ENCODE peak calls at places on chromosomes 12 and 14, in nine cellular contexts. F is prostate gland; R is PC-9; T is CD4-positive, alpha-beta T cell; X is cardiac muscle cell; Q is GM12878; A is tibial artery; O is psoas muscle; W is heart right ventricle. B is an unnamed sample.

GRCh38 chr12:62194616-62195015 is 65.6 kb upstream of the USP15 start:
- DNase-seq in X (no peak), T (no peak), R (peak; percentile 85), F (no peak), A (no peak), W (no peak), O (no peak), Q (no peak), B (no peak)

GRCh38 chr12:48768147-48768546 is 20.7 kb downstream of the ADCY6 start:
- DNase-seq in X (no peak), R (no peak), O (no peak), T (no peak), W (no peak), A (no peak), Q (no peak), F (no peak), B (no peak)

GRCh38 chr12:6965714-6966113 is 4.8 kb downstream of the PHB2 start:
- DNase-seq in W (no peak), T (no peak), X (no peak), A (no peak), Q (no peak), R (no peak), F (no peak), O (no peak), B (no peak)

GRCh38 chr12:39915249-39915648 is 190.6 kb downstream of the SLC2A13 start:
- DNase-seq in R (no peak), X (no peak), Q (no peak), F (no peak), A (no peak), W (no peak), T (no peak), O (no peak), B (no peak)

GRCh38 chr14:102949062-102949800 is 26.8 kb downstream of the AMN start:
- DNase-seq in F (no peak), X (no peak), R (no peak), A (no peak), T (no peak), W (no peak), O (peak; percentile 85), Q (no peak), B (no peak)

GRCh38 chr14:68106456-68106855 is 286.9 kb downstream of the RAD51B start:
- DNase-seq in F (no peak), A (no peak), X (no peak), Q (no peak), T (no peak), R (no peak), W (no peak), O (no peak), B (no peak)

GRCh38 chr14:79051009-79051710 is 881.0 kb downstream of the NRXN3 start:
- DNase-seq in A (no peak), Q (no peak), T (no peak), W (no peak), F (peak; percentile 7), R (no peak), O (no peak), X (no peak), B (no peak)

GRCh38 chr12:13173537-13173936 is 23.0 kb upstream of the EMP1 start:
- DNase-seq in X (no peak), T (no peak), W (peak; percentile 67), A (peak; percentile 85), R (peak; percentile 97), O (peak; percentile 75), Q (peak; percentile 80), F (no peak), B (peak; percentile 79)

GRCh38 chr14:73245401-73246325 is 8.4 kb downstream of the PAPLN start:
- DNase-seq in O (peak; percentile 71), F (no peak), X (no peak), Q (no peak), A (peak; percentile 54), W (peak; percentile 41), R (no peak), T (peak; percentile 15), B (no peak)

GRCh38 chr12:34372003-34372402 is 349.7 kb downstream of the ALG10 start:
- DNase-seq in F (no peak), O (no peak), T (no peak), Q (no peak), X (no peak), A (no peak), R (no peak), W (no peak), B (no peak)

GRCh38 chr12:127663716-127664115 is 603.3 kb upstream of the TMEM132C start:
- DNase-seq in Q (no peak), A (no peak), O (no peak), T (no peak), R (no peak), F (no peak), W (no peak), X (no peak), B (no peak)

GRCh38 chr12:47990351-47991105 is 13.7 kb downstream of the COL2A1 start:
- DNase-seq in T (peak; percentile 19), A (no peak), X (no peak), R (no peak), F (no peak), O (no peak), W (no peak), Q (peak; percentile 58), B (no peak)

DNA sequence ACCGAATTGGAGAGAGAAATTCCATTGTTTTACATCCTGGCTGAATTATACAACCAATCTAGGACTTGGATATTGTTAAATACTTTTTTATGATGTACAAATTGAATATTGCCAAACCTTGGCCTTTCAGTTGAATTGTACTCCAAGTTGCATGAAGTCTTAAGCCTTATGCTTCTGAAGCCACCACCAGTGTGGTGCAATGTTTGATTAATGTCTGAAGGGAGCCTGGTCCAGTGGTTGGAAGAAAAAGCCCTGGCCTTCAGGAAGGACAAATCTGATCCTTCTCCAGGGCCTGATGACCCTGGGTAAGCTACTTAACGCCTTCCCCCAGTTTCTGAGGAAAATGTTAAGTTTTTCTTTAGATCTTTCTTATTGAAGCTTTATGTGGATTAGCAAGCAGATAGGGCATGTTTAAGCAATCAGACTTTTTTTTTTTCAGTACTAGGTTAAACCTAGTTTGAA is 72.0 kb downstream of the PAPOLA start:
- DNase-seq in Q (no peak), T (no peak), X (no peak), F (no peak), A (no peak), R (no peak), W (no peak), O (no peak), B (peak; percentile 33)
- H3K27ac ChIP-seq in Q (no peak overlapping the region), T (no peak overlapping the region), X (no peak overlapping the region), F (no peak overlapping the region), A (no peak overlapping the region), R (no peak overlapping the region), W (no peak overlapping the region), O (no peak overlapping the region), B (peak overlapping the region; percentile 40)

GRCh38 chr12:22924391-22924790 is 299.4 kb downstream of the ETNK1 start:
- DNase-seq in T (no peak), Q (no peak), W (no peak), F (no peak), O (no peak), A (no peak), R (no peak), X (no peak), B (no peak)
- H3K27ac ChIP-seq in T (no peak overlapping the region), Q (no peak overlapping the region), W (no peak overlapping the region), F (no peak overlapping the region), O (no peak overlapping the region), A (no peak overlapping the region), R (no peak overlapping the region), X (no peak overlapping the region), B (no peak overlapping the region)

GRCh38 chr12:82838123-82838522 is 151.4 kb downstream of the TMTC2 start:
- DNase-seq in F (no peak), X (no peak), R (no peak), A (no peak), W (no peak), Q (no peak), T (no peak), O (no peak), B (no peak)
- H3K27ac ChIP-seq in F (no peak overlapping the region), X (peak overlapping the region; percentile 23), R (no peak overlapping the region), A (no peak overlapping the region), W (peak overlapping the region; percentile 4), Q (no peak overlapping the region), T (no peak overlapping the region), O (no peak overlapping the region), B (no peak overlapping the region)

DNA sequence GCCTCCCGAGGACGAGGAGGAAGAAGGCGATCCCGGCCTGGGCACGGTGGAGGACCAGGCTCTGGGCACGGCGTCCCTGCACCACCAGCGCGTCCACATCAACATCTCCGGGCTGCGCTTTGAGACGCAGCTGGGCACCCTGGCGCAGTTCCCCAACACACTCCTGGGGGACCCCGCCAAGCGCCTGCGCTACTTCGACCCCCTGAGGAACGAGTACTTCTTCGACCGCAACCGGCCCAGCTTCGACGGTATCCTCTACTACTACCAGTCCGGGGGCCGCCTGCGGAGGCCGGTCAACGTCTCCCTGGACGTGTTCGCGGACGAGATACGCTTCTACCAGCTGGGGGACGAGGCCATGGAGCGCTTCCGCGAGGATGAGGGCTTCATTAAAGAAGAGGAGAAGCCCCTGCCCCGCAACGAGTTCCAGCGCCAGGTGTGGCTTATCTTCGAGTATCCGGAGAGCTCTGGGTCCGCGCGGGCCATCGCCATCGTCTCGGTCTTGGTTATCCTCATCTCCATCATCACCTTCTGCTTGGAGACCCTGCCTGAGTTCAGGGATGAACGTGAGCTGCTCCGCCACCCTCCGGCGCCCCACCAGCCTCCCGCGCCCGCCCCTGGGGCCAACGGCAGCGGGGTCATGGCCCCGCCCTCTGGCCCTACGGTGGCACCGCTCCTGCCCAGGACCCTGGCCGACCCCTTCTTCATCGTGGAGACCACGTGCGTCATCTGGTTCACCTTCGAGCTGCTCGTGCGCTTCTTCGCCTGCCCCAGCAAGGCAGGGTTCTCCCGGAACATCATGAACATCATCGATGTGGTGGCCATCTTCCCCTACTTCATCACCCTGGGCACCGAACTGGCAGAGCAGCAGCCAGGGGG is 979 bp downstream of the KCNA5 start:
- DNase-seq in O (no peak), A (no peak), X (no peak), W (no peak), T (no peak), Q (no peak), R (no peak), F (no peak), B (no peak)
- H3K27ac ChIP-seq in O (no peak overlapping the region), A (peak overlapping the region; percentile 93), X (no peak overlapping the region), W (peak overlapping the region; percentile 78), T (no peak overlapping the region), Q (no peak overlapping the region), R (no peak overlapping the region), F (no peak overlapping the region), B (no peak overlapping the region)

B was measured in epithelial cell of prostate.